ENCODE peak calls at places on chromosome 22, in nine cellular contexts. V is stimulated activated naive CD4-positive, alpha-beta T cell treated with Interleukin-2 at 50 U/mL for 16 hours; U is A549; P is lower leg skin; B is NCI-H524; S is stomach; Q is CD8-positive, alpha-beta memory T cell; Z is stimulated activated CD4-positive, alpha-beta T cell treated with anti-CD3 and anti-CD28 coated beads, Interleukin-15, amount 100 ng/mL, for 1 hour; R is HEK293T. J is an unnamed sample.

GRCh38 chr22:44931077-44931540 is 78.7 kb downstream of the PHF21B start:
- DNase-seq in Q (no peak), B (no peak), P (no peak), S (no peak), V (no peak), U (no peak), R (no peak), Z (no peak), J (peak; percentile 12)

GRCh38 chr22:50074056-50074455 is 11.2 kb downstream of the MLC1 start:
- DNase-seq in Q (no peak), B (no peak), U (no peak), V (no peak), Z (no peak), R (no peak), P (no peak), S (no peak), J (no peak)

GRCh38 chr22:49517721-49518120 is 310.0 kb downstream of the BRD1 start:
- DNase-seq in V (no peak), R (no peak), P (no peak), B (no peak), Z (no peak), Q (no peak), U (no peak), S (no peak), J (no peak)

GRCh38 chr22:30457964-30458363 is 13.9 kb downstream of the SEC14L3 start:
- DNase-seq in P (no peak), B (no peak), Q (no peak), U (no peak), S (no peak), V (no peak), R (no peak), Z (no peak), J (no peak)

GRCh38 chr22:43273902-43274484 is 69.2 kb downstream of the SCUBE1 start:
- DNase-seq in Z (no peak), Q (no peak), U (peak; percentile 69), B (peak; percentile 69), P (no peak), V (no peak), R (peak; percentile 78), S (peak; percentile 47), J (no peak)

GRCh38 chr22:45757068-45757467 is 85.4 kb downstream of the ATXN10 start:
- DNase-seq in U (no peak), Z (no peak), B (no peak), Q (no peak), S (no peak), V (no peak), P (no peak), R (peak; percentile 18), J (no peak)

GRCh38 chr22:44999687-45000086 is 10.1 kb downstream of the PHF21B start:
- DNase-seq in Z (no peak), Q (no peak), P (no peak), R (no peak), S (no peak), B (peak; percentile 9), U (no peak), V (no peak), J (no peak)

GRCh38 chr22:31107206-31108118 is at the start of gene SELENOM:
- DNase-seq in Q (peak; percentile 85), Z (peak; percentile 73), R (peak; percentile 99), B (peak; percentile 98), V (peak; percentile 92), P (peak; percentile 96), U (peak; percentile 80), S (peak; percentile 97), J (peak; percentile 97)

GRCh38 chr22:24060375-24060788 is 49.3 kb downstream of the CABIN1 start:
- DNase-seq in V (no peak), S (peak; percentile 45), U (no peak), Q (no peak), P (peak; percentile 52), B (no peak), Z (no peak), R (no peak), J (no peak)

GRCh38 chr22:40258463-40259046 is 80.8 kb downstream of the TNRC6B start:
- DNase-seq in V (no peak), B (no peak), R (no peak), Z (no peak), P (no peak), S (no peak), U (no peak), Q (no peak), J (no peak)

GRCh38 chr22:35328472-35328885 is 28.8 kb downstream of the TOM1 start:
- DNase-seq in Z (no peak), V (no peak), B (no peak), Q (no peak), P (no peak), R (no peak), S (peak; percentile 90), U (no peak), J (peak; percentile 56)

GRCh38 chr22:29717789-29718188 is 2.0 kb upstream of the CABP7 start:
- DNase-seq in Q (no peak), V (no peak), Z (no peak), U (no peak), P (no peak), S (no peak), B (peak; percentile 68), R (no peak), J (no peak)